ENCODE peak calls at places on chromosomes 4 and X, in six cellular contexts. F is putamen; U is activated naive CD4-positive, alpha-beta T cell treated with anti-CD3 and anti-CD28 coated beads, Interleukin-2, amount 10 ng/mL, durations not matched to agents 7 days and 5 days; G is activated T-helper 1 cell treated with anti-CD3 and anti-CD28 coated beads, Interleukin-2, amount 50 U/mL, for 16 hours; Q is stimulated activated CD4-positive, alpha-beta T cell treated with anti-CD3 and anti-CD28 coated beads, TNF-alpha, amount 100 ng/mL, for 1 hour; S is activated CD4-positive, alpha-beta T cell treated with anti-CD3 and anti-CD28 coated beads, Interleukin-2, amount 50 U/mL, for 1 hour. Y is an unnamed sample.

GRCh38 chr4:48906283-48907173 is at the start of gene OCIAD2:
- DNase-seq in F (peak; percentile 43), U (peak; percentile 91), G (peak; percentile 69), Q (peak; percentile 78), S (peak; percentile 81), Y (peak; percentile 91)

GRCh38 chr4:86346320-86346719 is 13.5 kb downstream of the MAPK10 start:
- DNase-seq in F (no peak), U (no peak), G (no peak), Q (no peak), S (no peak), Y (no peak)

GRCh38 chr4:106421441-106422296 is 53.1 kb upstream of the GIMD1 start:
- DNase-seq in F (no peak), U (no peak), G (no peak), Q (no peak), S (no peak), Y (no peak)

GRCh38 chr4:1503583-1504471 is 97.6 kb upstream of the NKX1-1 start:
- DNase-seq in F (no peak), U (peak; percentile 17), G (no peak), Q (no peak), S (no peak), Y (no peak)

GRCh38 chrX:6448003-6448402 is 86.9 kb downstream of the VCX3A start:
- DNase-seq in F (peak; percentile 0), U (no peak), G (no peak), Q (no peak), S (no peak), Y (no peak)

GRCh38 chr4:1051472-1051871 is 40.0 kb downstream of the FGFRL1 start:
- DNase-seq in F (no peak), U (peak; percentile 13), G (no peak), Q (no peak), S (no peak), Y (no peak)

GRCh38 chrX:139828037-139828436 is 104.8 kb downstream of the ATP11C start:
- DNase-seq in F (no peak), U (no peak), G (no peak), Q (no peak), S (no peak), Y (no peak)

GRCh38 chrX:9197231-9197630 is 163.3 kb upstream of the FAM9B start:
- DNase-seq in F (no peak), U (no peak), G (no peak), Q (no peak), S (no peak), Y (no peak)

GRCh38 chrX:131572372-131573014 is 28.6 kb downstream of the OR13H1 start:
- DNase-seq in F (no peak), U (no peak), G (no peak), Q (no peak), S (no peak), Y (no peak)

GRCh38 chr4:7812191-7812860 is 127.3 kb downstream of the AFAP1 start:
- DNase-seq in F (no peak), U (no peak), G (no peak), Q (no peak), S (no peak), Y (no peak)

GRCh38 chr4:165415910-165416309 is 37.1 kb downstream of the CPE start:
- DNase-seq in F (no peak), U (no peak), G (no peak), Q (no peak), S (no peak), Y (no peak)

GRCh38 chr4:6941796-6942195 is 32.2 kb downstream of the TBC1D14 start:
- DNase-seq in F (no peak), U (no peak), G (no peak), Q (no peak), S (no peak), Y (no peak)

GRCh38 chr4:13920901-13921300 is 293.4 kb upstream of the BOD1L1 start:
- DNase-seq in F (no peak), U (no peak), G (no peak), Q (no peak), S (no peak), Y (no peak)

GRCh38 chrX:6132970-6133369 is 95.7 kb downstream of the NLGN4X start:
- DNase-seq in F (no peak), U (no peak), G (no peak), Q (no peak), S (no peak), Y (no peak)

GRCh38 chr4:164440196-164440595 is 313.7 kb upstream of the SMIM31 start:
- DNase-seq in F (no peak), U (no peak), G (no peak), Q (no peak), S (no peak), Y (no peak)

GRCh38 chrX:112642349-112642748 is 37.4 kb downstream of the LHFPL1 start:
- DNase-seq in F (peak; percentile 40), U (peak; percentile 25), G (peak; percentile 2), Q (no peak), S (peak; percentile 2), Y (peak; percentile 26)

GRCh38 chr4:54173281-54173912 is 55.7 kb upstream of the PDGFRA start:
- DNase-seq in F (no peak), U (no peak), G (no peak), Q (no peak), S (no peak), Y (no peak)

GRCh38 chr4:181821039-181822004 is 421.9 kb upstream of the TENM3 start:
- DNase-seq in F (no peak), U (no peak), G (no peak), Q (no peak), S (no peak), Y (peak; percentile 7)

GRCh38 chr4:122992111-122992510 is 69.7 kb upstream of the NUDT6 start:
- DNase-seq in F (no peak), U (no peak), G (no peak), Q (no peak), S (no peak), Y (no peak)

GRCh38 chrX:115696039-115696438 is 135.1 kb downstream of the PLS3 start:
- DNase-seq in F (no peak), U (no peak), G (no peak), Q (no peak), S (no peak), Y (no peak)

GRCh38 chr4:37928421-37928820 is 31.8 kb upstream of the PTTG2 start:
- DNase-seq in F (no peak), U (no peak), G (no peak), Q (no peak), S (no peak), Y (no peak)

GRCh38 chrX:106921637-106922036 is 1.4 kb downstream of the CLDN2 start:
- DNase-seq in F (no peak), U (no peak), G (no peak), Q (no peak), S (no peak), Y (no peak)

GRCh38 chrX:49247346-49247745 is 12.1 kb downstream of the CCDC22 start:
- DNase-seq in F (no peak), U (no peak), G (no peak), Q (no peak), S (no peak), Y (no peak)

GRCh38 chr4:14856076-14856926 is 146.0 kb upstream of the CPEB2 start:
- DNase-seq in F (no peak), U (no peak), G (peak; percentile 26), Q (no peak), S (no peak), Y (no peak)

GRCh38 chr4:114807759-114808404 is 209.3 kb downstream of the UGT8 start:
- DNase-seq in F (no peak), U (peak; percentile 45), G (no peak), Q (no peak), S (peak; percentile 6), Y (no peak)

GRCh38 chr4:3201718-3202702 is 46.9 kb upstream of the MSANTD1 start:
- DNase-seq in F (no peak), U (peak; percentile 92), G (peak; percentile 37), Q (peak; percentile 34), S (peak; percentile 59), Y (no peak)

GRCh38 chr4:124525524-124525923 is 187.0 kb downstream of the ANKRD50 start:
- DNase-seq in F (no peak), U (no peak), G (no peak), Q (no peak), S (no peak), Y (no peak)

GRCh38 chrX:151359931-151360871 is 36.8 kb upstream of the VMA21 start:
- DNase-seq in F (peak; percentile 2), U (peak; percentile 51), G (no peak), Q (no peak), S (peak; percentile 35), Y (peak; percentile 17)

GRCh38 chr4:129641179-129641578 is 545.2 kb downstream of the C4orf33 start:
- DNase-seq in F (peak; percentile 28), U (peak; percentile 56), G (no peak), Q (no peak), S (peak; percentile 25), Y (no peak)

GRCh38 chrX:46573896-46574336 is 351 bp downstream of the CHST7 start:
- DNase-seq in F (no peak), U (peak; percentile 86), G (peak; percentile 49), Q (peak; percentile 45), S (peak; percentile 68), Y (no peak)

GRCh38 chrX:107290019-107290418 is 83.6 kb downstream of the DNAAF6 start:
- DNase-seq in F (no peak), U (no peak), G (no peak), Q (no peak), S (no peak), Y (no peak)

GRCh38 chrX:24619647-24620046 is 27.5 kb downstream of the PCYT1B start:
- DNase-seq in F (peak; percentile 18), U (no peak), G (no peak), Q (no peak), S (no peak), Y (no peak)

GRCh38 chr4:183332447-183332846 is 10.2 kb upstream of the CLDN24 start:
- DNase-seq in F (no peak), U (no peak), G (no peak), Q (no peak), S (no peak), Y (no peak)

GRCh38 chr4:13706716-13707115 is 79.2 kb upstream of the BOD1L1 start:
- DNase-seq in F (no peak), U (no peak), G (no peak), Q (no peak), S (no peak), Y (no peak)

GRCh38 chr4:15755321-15755750 is 22.8 kb upstream of the CD38 start:
- DNase-seq in F (no peak), U (peak; percentile 60), G (peak; percentile 29), Q (no peak), S (peak; percentile 26), Y (no peak)

GRCh38 chrX:63835361-63835760 is 50.3 kb upstream of the ARHGEF9 start:
- DNase-seq in F (no peak), U (no peak), G (no peak), Q (no peak), S (no peak), Y (no peak)

GRCh38 chr4:142713282-142714030 is 132.6 kb downstream of the INPP4B start:
- DNase-seq in F (no peak), U (no peak), G (no peak), Q (no peak), S (no peak), Y (no peak)